ENCODE peak calls at places on chromosomes 13 and 19, in five cellular contexts. R, M, S, N and B are unnamed samples.

GRCh38 chr19:31749231-31749630 is 400.0 kb upstream of the TSHZ3 start:
- ATAC-seq in R (no peak), M (no peak), S (no peak), N (no peak), B (no peak)

GRCh38 chr19:56133858-56134654 is 7.0 kb upstream of the ZNF444 start:
- ATAC-seq in R (peak), M (no peak), S (peak), N (no peak), B (peak)

GRCh38 chr13:44212633-44213387 is 160.8 kb upstream of the SERP2 start:
- ATAC-seq in R (no peak), M (peak), S (no peak), N (no peak), B (no peak)

GRCh38 chr13:28177327-28177726 is 39.0 kb downstream of the PAN3 start:
- ATAC-seq in R (no peak), M (no peak), S (no peak), N (no peak), B (no peak)

GRCh38 chr13:32048816-32049215 is 17.2 kb downstream of the FRY start:
- ATAC-seq in R (no peak), M (peak), S (no peak), N (no peak), B (no peak)

GRCh38 chr19:53432088-53432661 is 391 bp downstream of the ZNF761 start:
- ATAC-seq in R (peak), M (peak), S (peak), N (peak), B (peak)

GRCh38 chr19:47663911-47664771 is 49.1 kb upstream of the EHD2 start:
- ATAC-seq in R (no peak), M (peak), S (no peak), N (no peak), B (no peak)

GRCh38 chr19:32359581-32359980 is 14.2 kb downstream of the ZNF507 start:
- ATAC-seq in R (no peak), M (no peak), S (no peak), N (no peak), B (no peak)

GRCh38 chr19:10352764-10353671 is 13.6 kb upstream of the ICAM3 start:
- ATAC-seq in R (no peak), M (peak), S (peak), N (no peak), B (peak)

GRCh38 chr19:55466246-55466614 is 1.7 kb upstream of the C19orf85 start:
- ATAC-seq in R (no peak), M (no peak), S (no peak), N (no peak), B (no peak)